ENCODE peak calls at places on chromosomes 12 and 14, in four cellular contexts. C is lung, K is AG20443, M is RCC 7860. E is an unnamed sample.

GRCh38 chr14:100711493-100711892 is 15.2 kb upstream of the DLK1 start:
- DNase-seq in C (no peak), K (no peak), M (no peak), E (no peak)

GRCh38 chr12:76871751-76872150 is 7.1 kb downstream of the CSRP2 start:
- DNase-seq in C (no peak), K (no peak), M (no peak), E (no peak)

GRCh38 chr14:88463318-88463717 is 77.9 kb downstream of the SPATA7 start:
- DNase-seq in C (no peak), K (no peak), M (no peak), E (peak)

GRCh38 chr12:57620936-57621496 is 9.8 kb downstream of the ARHGEF25 start:
- DNase-seq in C (no peak), K (peak), M (no peak), E (no peak)

GRCh38 chr14:91417983-91418386 is 365 bp upstream of the CCDC88C start:
- DNase-seq in C (no peak), K (peak), M (no peak), E (peak)

GRCh38 chr14:42779024-42779423 is 1172.3 kb downstream of the LRFN5 start:
- DNase-seq in C (no peak), K (no peak), M (no peak), E (no peak)

GRCh38 chr12:109725321-109726105 is 11.9 kb downstream of the FAM222A start:
- DNase-seq in C (no peak), K (no peak), M (no peak), E (no peak)

GRCh38 chr14:99511421-99512109 is 30.4 kb downstream of the CCNK start:
- DNase-seq in C (no peak), K (peak), M (no peak), E (no peak)

GRCh38 chr12:122467983-122468382 is 32.7 kb downstream of the ZCCHC8 start:
- DNase-seq in C (no peak), K (no peak), M (no peak), E (peak)

GRCh38 chr12:75087656-75088055 is 122.0 kb downstream of the KCNC2 start:
- DNase-seq in C (no peak), K (no peak), M (no peak), E (peak)